ENCODE peak calls at places on chromosome 19, in eight cellular contexts. B is stimulated activated CD8-positive, alpha-beta memory T cell treated with anti-CD3 and anti-CD28 coated beads, Interleukin-12 subunit alpha, Interleukin-12 subunit beta, amount 100 ng/mL, for 4 hours; M is GM13977; H is Calu3; A is activated CD8-positive, alpha-beta memory T cell treated with anti-CD3 and anti-CD28 coated beads for 1 hour; P is central memory CD4-positive, alpha-beta T cell; Q is left colon; E is iPS DF 6.9. C is an unnamed sample.

GRCh38 chr19:1482361-1483066 is 3.5 kb upstream of the C19orf25 start:
- DNase-seq in B (no peak), H (no peak), A (no peak), Q (peak; percentile 10), M (peak; percentile 29), E (no peak), P (no peak), C (no peak)

GRCh38 chr19:35037716-35038622 is 3.6 kb upstream of the HPN start:
- DNase-seq in B (no peak), P (no peak), Q (no peak), E (no peak), A (no peak), H (no peak), M (peak; percentile 67), C (peak; percentile 69)

GRCh38 chr19:750640-751423 is at the start of gene MISP:
- DNase-seq in E (no peak), B (no peak), P (no peak), Q (peak; percentile 93), H (peak; percentile 94), M (no peak), A (no peak), C (no peak)

GRCh38 chr19:15584541-15585115 is 30.4 kb upstream of the CYP4F8 start:
- DNase-seq in A (peak; percentile 57), H (peak; percentile 84), B (peak; percentile 65), M (peak; percentile 84), Q (peak; percentile 88), P (peak; percentile 61), E (peak; percentile 20), C (peak; percentile 28)

GRCh38 chr19:43595605-43595998 is 332 bp downstream of the IRGQ start:
- DNase-seq in B (no peak), M (no peak), Q (no peak), E (no peak), P (no peak), H (peak; percentile 26), A (no peak), C (no peak)

GRCh38 chr19:8910775-8911414 is 78.7 kb downstream of the MBD3L1 start:
- DNase-seq in M (no peak), E (no peak), P (no peak), Q (no peak), B (no peak), H (no peak), A (no peak), C (no peak)

GRCh38 chr19:2214253-2214652 is 21.9 kb downstream of the PLEKHJ1 start:
- DNase-seq in A (no peak), E (no peak), H (no peak), Q (no peak), M (no peak), P (no peak), B (no peak), C (no peak)

GRCh38 chr19:5127710-5128109 is 158.8 kb downstream of the KDM4B start:
- DNase-seq in B (no peak), Q (no peak), A (no peak), P (no peak), E (no peak), M (no peak), H (no peak), C (no peak)

C was measured in pons.